ENCODE peak calls at places on chromosome 9, in six cellular contexts. D is A673; Y is CD8-positive, alpha-beta T cell; M is AG04450; I is mammary epithelial cell; J is CD8-positive, alpha-beta memory T cell. C is an unnamed sample.
A peak's percentile ranks its signal among the peaks of the same experiment; 100 is the strongest.

GRCh38 chr9:95044731-95045508 is 272.6 kb downstream of the FANCC start:
- DNase-seq in D (no peak), Y (no peak), M (no peak), I (no peak), J (no peak), C (no peak)

GRCh38 chr9:16559418-16560188 is 310.9 kb downstream of the BNC2 start:
- DNase-seq in D (no peak), Y (no peak), M (no peak), I (no peak), J (no peak), C (no peak)

GRCh38 chr9:120886490-120886967 is 9.5 kb upstream of the PHF19 start:
- DNase-seq in D (no peak), Y (no peak), M (no peak), I (peak; percentile 44), J (no peak), C (peak; percentile 88)

GRCh38 chr9:110835404-110835803 is 166.8 kb downstream of the MUSK start:
- DNase-seq in D (peak; percentile 44), Y (no peak), M (peak; percentile 74), I (peak; percentile 9), J (no peak), C (peak; percentile 84)

GRCh38 chr9:89884356-89885083 is 279.7 kb downstream of the GADD45G start:
- DNase-seq in D (no peak), Y (no peak), M (no peak), I (no peak), J (no peak), C (no peak)

GRCh38 chr9:87464110-87464991 is 33.3 kb upstream of the DAPK1 start:
- DNase-seq in D (peak; percentile 52), Y (no peak), M (no peak), I (peak; percentile 17), J (no peak), C (no peak)

GRCh38 chr9:23587433-23587832 is 238.6 kb downstream of the ELAVL2 start:
- DNase-seq in D (no peak), Y (no peak), M (no peak), I (no peak), J (no peak), C (no peak)

GRCh38 chr9:99489043-99489378 is 266.9 kb downstream of the SEC61B start:
- DNase-seq in D (no peak), Y (no peak), M (peak; percentile 16), I (peak; percentile 14), J (no peak), C (peak; percentile 85)

GRCh38 chr9:15670884-15671283 is 118.0 kb downstream of the CCDC171 start:
- DNase-seq in D (no peak), Y (no peak), M (no peak), I (no peak), J (no peak), C (no peak)

GRCh38 chr9:92736816-92737606 is 27.6 kb downstream of the BICD2 start:
- DNase-seq in D (no peak), Y (no peak), M (no peak), I (peak; percentile 91), J (no peak), C (no peak)

GRCh38 chr9:36142510-36143161 is 6.1 kb downstream of the GLIPR2 start:
- DNase-seq in D (no peak), Y (no peak), M (no peak), I (no peak), J (no peak), C (peak; percentile 25)
- H3K4me3 ChIP-seq in D (no peak overlapping the region), Y (peak overlapping the region; percentile 42), M (no peak overlapping the region), I (no peak overlapping the region), J (peak overlapping the region; percentile 61), C (no peak overlapping the region)

GRCh38 chr9:128204858-128205257 is 1.7 kb downstream of the DNM1 start:
- DNase-seq in D (no peak), Y (no peak), M (no peak), I (no peak), J (no peak), C (no peak)

GRCh38 chr9:128203024-128203841 is at the start of gene DNM1:
- DNase-seq in D (peak; percentile 81), Y (peak; percentile 57), M (no peak), I (peak; percentile 38), J (peak; percentile 65), C (peak; percentile 83)

GRCh38 chr9:128203842-128204551 is 818 bp downstream of the DNM1 start:
- DNase-seq in D (no peak), Y (no peak), M (no peak), I (peak; percentile 8), J (no peak), C (no peak)

GRCh38 chr9:128201441-128202369 is 1.5 kb upstream of the DNM1 start:
- DNase-seq in D (peak; percentile 74), Y (no peak), M (no peak), I (no peak), J (no peak), C (no peak)

DNA sequence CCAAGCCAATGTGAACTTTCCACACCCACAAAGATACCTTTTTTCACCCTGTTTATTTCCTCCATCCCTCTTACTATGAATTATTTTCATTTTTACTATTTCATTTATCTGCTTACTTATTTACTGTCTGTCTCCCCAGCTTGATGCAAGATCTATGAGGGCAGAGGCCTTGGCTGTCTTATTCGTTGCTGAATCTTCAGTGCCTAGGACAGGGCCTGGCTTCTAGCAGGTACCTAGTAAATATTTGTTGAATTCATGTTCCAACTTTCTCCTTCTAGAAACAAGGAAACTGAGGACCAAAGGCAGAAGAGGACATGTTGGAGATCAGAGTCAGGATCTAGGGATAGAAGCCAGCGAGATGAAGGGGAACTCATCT is 543 bp upstream of the DNM1 start:
- DNase-seq in D (no peak), Y (no peak), M (no peak), I (no peak), J (no peak), C (no peak)
- H3K4me3 ChIP-seq in D (no peak overlapping the region), Y (peak overlapping the region; percentile 66), M (no peak overlapping the region), I (no peak overlapping the region), J (no peak overlapping the region), C (peak overlapping the region; percentile 45)

DNA sequence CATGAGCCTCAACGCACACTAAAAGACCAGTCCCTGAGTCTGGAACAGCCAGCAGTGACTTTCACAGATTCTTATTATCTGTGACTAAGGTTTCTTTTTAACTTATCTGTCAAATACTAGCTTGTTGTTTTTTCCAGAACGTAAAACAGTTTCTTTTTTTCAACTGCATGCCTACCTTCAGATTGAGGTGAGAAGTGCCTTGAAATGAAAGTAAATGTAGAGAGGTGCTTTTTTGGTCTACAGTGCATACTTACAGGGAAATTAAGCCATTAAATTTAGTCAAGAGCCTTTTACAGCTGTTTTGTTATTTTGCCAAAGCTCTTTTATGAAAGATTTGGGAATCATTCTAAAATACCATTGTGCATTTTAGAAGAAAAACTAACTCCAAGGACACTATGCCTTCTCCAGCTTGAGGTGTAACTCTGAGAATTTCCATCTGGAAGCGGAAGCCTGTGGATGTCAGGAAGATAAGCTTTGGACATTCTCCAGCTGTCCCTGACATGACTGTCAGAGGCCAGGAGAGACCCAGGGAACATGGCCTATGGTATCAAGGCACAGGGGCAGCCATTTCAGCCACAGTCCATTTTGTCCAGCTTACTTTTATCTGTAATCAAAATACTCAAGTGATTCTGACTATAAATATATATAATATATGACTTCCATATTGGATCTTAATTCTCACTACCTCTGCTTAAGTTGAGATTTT is 230.3 kb downstream of the GLIS3 start:
- DNase-seq in D (no peak), Y (no peak), M (no peak), I (no peak), J (no peak), C (no peak)
- H3K4me3 ChIP-seq in D (no peak overlapping the region), Y (no peak overlapping the region), M (no peak overlapping the region), I (no peak overlapping the region), J (no peak overlapping the region), C (no peak overlapping the region)

GRCh38 chr9:133607976-133608375 is 1.2 kb downstream of the FAM163B start:
- DNase-seq in D (no peak), Y (no peak), M (no peak), I (no peak), J (no peak), C (no peak)

GRCh38 chr9:133608382-133608781 is 807 bp downstream of the FAM163B start:
- DNase-seq in D (no peak), Y (no peak), M (no peak), I (no peak), J (no peak), C (no peak)

GRCh38 chr9:133607381-133607780 is 1.8 kb downstream of the FAM163B start:
- DNase-seq in D (no peak), Y (no peak), M (no peak), I (no peak), J (no peak), C (no peak)

GRCh38 chr9:133608881-133609280 is 308 bp downstream of the FAM163B start:
- DNase-seq in D (no peak), Y (no peak), M (no peak), I (no peak), J (no peak), C (no peak)

DNA sequence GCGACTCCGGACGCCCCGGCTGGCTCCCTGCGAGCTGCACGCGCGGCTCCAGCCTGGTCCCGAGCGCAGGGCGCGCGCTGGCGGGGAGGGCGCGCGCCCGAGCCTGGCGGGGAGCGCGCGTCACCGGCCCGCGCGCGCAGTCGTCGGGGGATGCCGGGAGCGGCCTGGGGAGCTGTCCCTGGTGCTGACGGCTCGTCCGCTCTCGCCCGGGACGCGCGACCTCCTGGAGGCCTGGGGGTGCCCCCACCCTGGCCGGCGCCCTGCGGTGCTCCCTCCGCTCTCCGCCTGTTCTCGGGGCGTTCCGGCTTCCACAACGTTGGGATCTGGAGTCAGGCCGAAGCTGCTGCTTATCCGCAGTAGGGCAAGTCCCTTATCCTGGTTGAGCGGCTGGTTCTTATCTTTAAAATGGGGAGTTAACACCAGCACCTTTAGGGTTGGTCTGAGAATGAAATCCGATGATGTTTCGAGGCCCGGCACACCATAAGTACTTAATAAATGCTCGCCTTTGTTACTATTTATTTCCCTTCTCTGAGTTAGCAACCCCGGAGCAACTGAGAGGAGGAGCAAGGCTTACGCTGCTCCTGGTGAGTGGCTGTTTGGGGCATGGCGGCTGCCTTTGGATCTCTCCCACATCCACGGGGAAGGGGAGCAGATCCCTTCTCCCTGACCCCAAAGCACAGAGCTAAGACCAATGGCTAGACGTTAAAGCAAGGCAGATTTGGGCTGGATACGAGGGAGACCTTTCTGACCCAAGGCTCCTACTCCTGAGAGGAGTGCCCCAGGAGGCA is at the start of gene FAM163B:
- DNase-seq in D (peak; percentile 69), Y (peak; percentile 23), M (no peak), I (peak; percentile 9), J (peak; percentile 14), C (peak; percentile 69)
- H3K4me3 ChIP-seq in D (no peak within 1 kb of the TSS), Y (no peak within 1 kb of the TSS), M (no peak within 1 kb of the TSS), I (no peak within 1 kb of the TSS), J (no peak within 1 kb of the TSS), C (no peak within 1 kb of the TSS)

C was measured in foreskin fibroblast.